ENCODE peak calls at places on chromosomes 5 and 9, in five cellular contexts. W is adrenal gland; H is endodermal cell; I is CD8-positive, alpha-beta T cell; A is breast epithelium. M is an unnamed sample. For H3K27me3 and H3K36me3, the result is how much of the 10 kb centered on the place peaks cover.

GRCh38 chr5:174187481-174187880 is 142.0 kb downstream of the NSG2 start:
- DNase-seq in W (peak), H (peak), I (no peak), A (no peak), M (no peak)

GRCh38 chr9:112084907-112085306 is 90.2 kb downstream of the SUSD1 start:
- DNase-seq in W (no peak), H (no peak), I (no peak), A (no peak), M (no peak)

GRCh38 chr5:129460121-129460950 is at the start of gene ADAMTS19:
- DNase-seq in W (no peak), H (peak), I (no peak), A (no peak), M (peak)

GRCh38 chr9:88953401-88954029 is 37.8 kb upstream of the S1PR3 start:
- DNase-seq in W (no peak), H (no peak), I (no peak), A (no peak), M (peak)

GRCh38 chr9:108761530-108762347 is 94.0 kb downstream of the ACTL7B start:
- DNase-seq in W (peak), H (peak), I (no peak), A (peak), M (peak)

GRCh38 chr9:135137398-135137832 is 49.9 kb downstream of the OLFM1 start:
- DNase-seq in W (peak), H (peak), I (no peak), A (no peak), M (peak)

GRCh38 chr5:83856898-83857297 is 136.2 kb upstream of the HAPLN1 start:
- DNase-seq in W (no peak), H (no peak), I (no peak), A (no peak), M (no peak)

GRCh38 chr9:18994263-18994916 is 38.6 kb downstream of the SAXO1 start:
- DNase-seq in W (no peak), H (no peak), I (no peak), A (no peak), M (peak)

GRCh38 chr9:130201399-130201873 is 29.2 kb downstream of the NCS1 start:
- DNase-seq in W (peak), H (no peak), I (no peak), A (no peak), M (no peak)

GRCh38 chr9:12554636-12555035 is 138.5 kb upstream of the TYRP1 start:
- DNase-seq in W (no peak), H (peak), I (no peak), A (no peak), M (no peak)

GRCh38 chr9:77848428-77848827 is 183.2 kb downstream of the GNAQ start:
- DNase-seq in W (no peak), H (no peak), I (no peak), A (no peak), M (no peak)

GRCh38 chr5:120936652-120937051 is 472.6 kb downstream of the PRR16 start:
- DNase-seq in W (no peak), H (no peak), I (no peak), A (no peak), M (no peak)

GRCh38 chr5:34639852-34640626 is 16.1 kb upstream of the RAI14 start:
- DNase-seq in W (no peak), H (no peak), I (no peak), A (no peak), M (no peak)

GRCh38 chr5:136174021-136174659 is 18.8 kb downstream of the SMIM32 start:
- DNase-seq in W (no peak), H (no peak), I (no peak), A (no peak), M (peak)

GRCh38 chr9:69020746-69021145 is 6.8 kb upstream of the PRKACG start:
- DNase-seq in W (no peak), H (no peak), I (no peak), A (no peak), M (no peak)
- H3K27me3 ChIP-seq in W (under half), H (under half), I (under half), A (under half), M (under half)

DNA sequence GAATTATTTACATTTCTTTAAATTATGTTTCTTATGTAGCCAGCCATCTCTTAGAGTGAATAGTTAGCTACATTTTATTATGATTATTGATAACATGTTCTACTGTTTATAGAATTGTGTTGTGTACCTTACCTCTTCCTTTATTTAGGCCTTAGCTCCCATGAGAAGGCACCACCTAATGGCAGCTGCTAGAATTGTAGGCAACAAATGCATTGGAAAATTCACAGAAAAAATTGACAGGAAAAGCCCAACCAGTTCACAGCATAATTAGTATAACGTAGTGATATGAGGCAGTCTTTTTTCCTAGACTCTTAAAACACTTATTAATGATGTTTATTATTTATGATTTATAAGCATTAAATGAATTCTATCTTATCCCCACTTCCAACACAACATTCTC is 175.8 kb downstream of the WDR70 start:
- DNase-seq in W (no peak), H (peak), I (no peak), A (no peak), M (no peak)
- TF ChIP-seq CTCF in W (peak), H (peak), I (no peak), A (no peak), M (peak)

GRCh38 chr5:43172779-43173178 is 19.2 kb upstream of the NIM1K start:
- DNase-seq in W (no peak), H (no peak), I (no peak), A (no peak), M (peak)

GRCh38 chr5:43174586-43174985 is 17.4 kb upstream of the NIM1K start:
- DNase-seq in W (no peak), H (no peak), I (no peak), A (no peak), M (no peak)

GRCh38 chr5:43168175-43168574 is 23.9 kb upstream of the NIM1K start:
- DNase-seq in W (no peak), H (no peak), I (no peak), A (no peak), M (no peak)

GRCh38 chr5:43171926-43172325 is 20.1 kb upstream of the NIM1K start:
- DNase-seq in W (no peak), H (no peak), I (no peak), A (no peak), M (peak)

GRCh38 chr5:43171441-43171840 is 20.6 kb upstream of the NIM1K start:
- DNase-seq in W (no peak), H (no peak), I (no peak), A (no peak), M (no peak)
- H3K36me3 ChIP-seq in W (under half), H (half or more), I (under half), A (under half), M (under half)

GRCh38 chr5:141805874-141806273 is 72.3 kb downstream of the PCDH1 start:
- DNase-seq in W (peak), H (no peak), I (no peak), A (no peak), M (peak)
- H3K27me3 ChIP-seq in W (under half), H (under half), I (under half), A (under half), M (half or more)

DNA sequence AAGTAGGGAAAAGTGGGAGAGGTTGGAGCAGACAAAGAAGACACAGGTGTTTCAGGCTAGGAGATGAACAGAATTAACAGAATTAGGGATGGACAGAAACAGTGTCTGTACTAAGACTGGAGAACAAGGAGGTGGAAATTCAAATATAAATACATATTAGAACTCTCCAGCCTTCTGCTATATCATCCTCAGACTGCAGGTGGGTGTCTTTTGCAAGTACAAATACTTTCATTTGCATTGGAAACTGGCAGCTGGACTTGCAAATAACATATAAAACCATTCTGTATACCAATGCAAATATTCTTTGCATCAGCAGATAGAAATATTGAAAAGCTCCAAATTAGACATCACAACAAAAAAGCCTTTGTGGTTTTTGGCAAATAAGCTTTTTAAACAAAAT is 335.4 kb downstream of the ZNF608 start:
- DNase-seq in W (no peak), H (no peak), I (no peak), A (no peak), M (no peak)
- TF ChIP-seq CTCF in W (no peak), H (peak), I (no peak), A (no peak), M (peak)

DNA sequence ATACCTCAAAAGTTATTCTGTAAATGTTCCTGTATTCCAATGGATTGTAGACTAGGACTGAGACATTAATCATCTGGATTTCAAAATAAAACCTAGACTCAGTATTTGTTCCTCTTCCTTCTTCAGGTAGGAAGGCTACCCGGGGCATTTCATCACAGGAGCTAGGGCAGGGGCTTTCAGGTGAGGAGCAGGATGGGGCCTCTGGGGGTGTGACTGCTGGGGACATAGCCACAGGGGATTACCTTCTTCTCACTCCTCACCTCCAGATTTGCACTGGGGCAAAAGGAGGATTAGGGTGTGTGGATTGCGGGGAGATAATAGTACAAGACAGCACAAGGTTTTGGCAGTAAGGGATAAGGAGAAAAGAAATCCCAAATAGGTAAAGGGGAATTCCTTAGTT is 37.9 kb upstream of the SRP19 start:
- DNase-seq in W (no peak), H (no peak), I (no peak), A (no peak), M (peak)
- H3K36me3 ChIP-seq in W (under half), H (half or more), I (under half), A (under half), M (under half)

GRCh38 chr9:124005372-124005771 is 6.2 kb upstream of the LHX2 start:
- DNase-seq in W (no peak), H (peak), I (no peak), A (no peak), M (peak)
- H3K27me3 ChIP-seq in W (half or more), H (half or more), I (half or more), A (under half), M (half or more)

GRCh38 chr5:138459311-138459710 is 6.0 kb upstream of the EGR1 start:
- DNase-seq in W (no peak), H (no peak), I (peak), A (no peak), M (no peak)

GRCh38 chr5:138455191-138455930 is 9.9 kb upstream of the EGR1 start:
- DNase-seq in W (no peak), H (no peak), I (no peak), A (no peak), M (no peak)

GRCh38 chr5:138458856-138459255 is 6.4 kb upstream of the EGR1 start:
- DNase-seq in W (no peak), H (no peak), I (no peak), A (no peak), M (no peak)

GRCh38 chr5:138458353-138458752 is 6.9 kb upstream of the EGR1 start:
- DNase-seq in W (no peak), H (no peak), I (no peak), A (no peak), M (no peak)

DNA sequence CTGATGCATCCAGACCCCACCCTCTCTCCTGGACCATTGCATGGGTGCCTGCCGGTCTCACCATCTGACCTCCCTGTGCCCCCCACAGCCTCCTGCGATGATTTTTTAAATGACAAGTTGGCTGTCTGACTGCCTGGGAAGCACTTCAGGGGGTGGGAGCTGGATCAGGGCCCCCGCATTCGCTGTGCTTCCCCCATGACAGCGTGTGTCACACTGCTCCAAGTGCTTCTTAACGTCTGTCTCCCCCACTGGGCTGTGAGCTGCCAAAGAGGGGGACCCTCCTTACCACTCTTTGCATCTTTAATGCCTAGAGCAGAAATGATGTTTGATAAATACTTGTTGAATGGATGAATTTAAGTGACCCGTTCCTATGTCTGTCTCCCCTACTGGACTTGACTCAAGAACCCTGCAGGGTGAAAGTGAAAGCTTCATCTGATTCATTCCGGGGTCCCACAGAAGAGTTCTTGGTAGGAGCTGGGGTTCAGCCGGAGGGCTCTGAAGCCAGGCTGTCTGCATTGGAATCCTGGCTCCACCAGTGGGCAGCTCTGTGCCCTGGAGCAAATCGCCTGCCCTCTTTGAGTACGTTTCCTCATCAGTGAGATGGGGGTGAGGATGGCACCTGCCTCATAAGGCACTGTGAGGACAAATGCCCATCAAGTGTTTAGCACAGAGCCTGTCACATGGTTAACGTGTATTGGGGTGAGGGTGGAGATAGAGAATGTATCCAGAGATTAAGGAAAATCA is 7.6 kb upstream of the EGR1 start:
- DNase-seq in W (no peak), H (no peak), I (no peak), A (no peak), M (peak)
- TF ChIP-seq CTCF in W (no peak), H (peak), I (no peak), A (no peak), M (no peak)

GRCh38 chr9:81868145-81868544 is 60.1 kb upstream of the SPATA31D4 start:
- DNase-seq in W (no peak), H (no peak), I (no peak), A (no peak), M (no peak)
- H3K36me3 ChIP-seq in W (under half), H (under half), I (under half), A (under half), M (under half)